ENCODE peak calls at places on chromosomes 16 and 17, in six cellular contexts. T is amniotic stem cell; Z is activated effector memory CD4-positive, alpha-beta T cell treated with Interleukin-2 at 50 U/mL for 16 hours; F is stimulated activated CD4-positive, alpha-beta T cell treated with anti-CD3 and anti-CD28 coated beads, TNF-alpha, amount 100 ng/mL, for 24 hours; B is NCI-H1092 treated with DMSO at 0.1 percent for 48 hours; V is nephron progenitor cell. W is an unnamed sample.
A peak's percentile ranks its signal among the peaks of the same experiment; 100 is the strongest.

GRCh38 chr16:75763250-75763649 is 37.0 kb upstream of the CPHXL start:
- DNase-seq in Z (no peak), T (no peak), B (no peak), V (no peak), F (no peak), W (peak; percentile 17)

GRCh38 chr16:55559233-55559632 is 7.3 kb upstream of the CAPNS2 start:
- DNase-seq in T (no peak), Z (no peak), F (no peak), B (no peak), V (no peak), W (no peak)

GRCh38 chr17:13776027-13776551 is 174.4 kb upstream of the HS3ST3A1 start:
- DNase-seq in F (no peak), Z (no peak), T (no peak), V (no peak), B (no peak), W (no peak)

GRCh38 chr16:17817260-17817659 is 346.5 kb upstream of the XYLT1 start:
- DNase-seq in F (no peak), V (no peak), T (no peak), Z (no peak), B (no peak), W (no peak)

GRCh38 chr17:40518401-40519088 is 17.1 kb upstream of the TNS4 start:
- DNase-seq in Z (no peak), F (no peak), V (no peak), T (no peak), B (no peak), W (peak; percentile 45)

GRCh38 chr16:74680681-74681080 is 14.0 kb upstream of the RFWD3 start:
- DNase-seq in F (no peak), V (no peak), Z (no peak), B (no peak), T (no peak), W (no peak)

GRCh38 chr16:73125860-73126259 is 77.9 kb upstream of the ZFHX3 start:
- DNase-seq in Z (no peak), F (no peak), V (no peak), T (no peak), B (no peak), W (no peak)

GRCh38 chr17:7561028-7561575 is 617 bp upstream of the SENP3 start:
- DNase-seq in B (peak; percentile 79), V (peak; percentile 91), T (peak; percentile 89), F (peak; percentile 78), Z (peak; percentile 75), W (peak; percentile 95)

GRCh38 chr16:66155933-66156332 is 210.6 kb upstream of the CDH5 start:
- DNase-seq in Z (no peak), F (no peak), V (no peak), T (no peak), B (no peak), W (no peak)

GRCh38 chr17:10879110-10879509 is 41.2 kb upstream of the PIRT start:
- DNase-seq in Z (no peak), T (no peak), V (peak; percentile 54), F (no peak), B (no peak), W (peak; percentile 12)

GRCh38 chr17:78717431-78717980 is 64.6 kb downstream of the CYTH1 start:
- DNase-seq in Z (no peak), T (no peak), B (peak; percentile 79), V (no peak), F (no peak), W (peak; percentile 37)

GRCh38 chr16:46922239-46922638 is 38.1 kb downstream of the GPT2 start:
- DNase-seq in B (no peak), V (no peak), Z (no peak), F (no peak), T (no peak), W (no peak)

GRCh38 chr17:40418428-40418706 is 671 bp upstream of the TOP2A start:
- DNase-seq in T (no peak), Z (no peak), V (no peak), B (no peak), F (no peak), W (no peak)

GRCh38 chr16:17196526-17196925 is 274.2 kb downstream of the XYLT1 start:
- DNase-seq in T (no peak), F (no peak), Z (no peak), B (no peak), V (no peak), W (no peak)

GRCh38 chr16:27903046-27903655 is 160.4 kb downstream of the GSG1L start:
- DNase-seq in Z (no peak), T (no peak), V (no peak), F (no peak), B (no peak), W (no peak)

GRCh38 chr17:29376667-29377268 is 13.4 kb upstream of the TAOK1 start:
- DNase-seq in V (peak; percentile 8), B (no peak), F (no peak), T (peak; percentile 63), Z (no peak), W (peak; percentile 16)

GRCh38 chr16:4675864-4676786 is 17.2 kb upstream of the NUDT16L1 start:
- DNase-seq in F (peak; percentile 30), Z (peak; percentile 60), V (no peak), B (no peak), T (no peak), W (peak; percentile 36)

GRCh38 chr16:1080801-1081733 is 8.5 kb downstream of the SSTR5 start:
- DNase-seq in F (no peak), V (no peak), B (peak; percentile 40), Z (no peak), T (no peak), W (no peak)

GRCh38 chr17:7355053-7355452 is at the start of gene TMEM95:
- DNase-seq in F (no peak), T (no peak), B (no peak), Z (no peak), V (no peak), W (no peak)

GRCh38 chr16:20271893-20272292 is 55.4 kb downstream of the GP2 start:
- DNase-seq in V (no peak), T (no peak), B (no peak), Z (no peak), F (no peak), W (no peak)

W was measured in GM23338.